ENCODE peak calls at places on chromosomes 11 and 22, in nine cellular contexts. One of them, this sample, is unnamed.
A peak's percentile ranks its signal among the peaks of the same experiment; 100 is the strongest.

GRCh38 chr22:41709341-41709740 is 10.0 kb downstream of the MEI1 start:
- DNase-seq in ovary: no peak
- DNase-seq in heart right ventricle: no peak
- DNase-seq in tibial nerve: no peak
- DNase-seq in HepG2: no peak
- DNase-seq in right lobe of liver: no peak
- DNase-seq in pancreas: no peak
- DNase-seq in breast epithelium: no peak
- DNase-seq in astrocyte: no peak
- DNase-seq in this sample: no peak

GRCh38 chr22:49505337-49506009 is 322.2 kb downstream of the BRD1 start:
- DNase-seq in heart right ventricle: no peak
- DNase-seq in breast epithelium: no peak
- DNase-seq in right lobe of liver: no peak
- DNase-seq in HepG2: no peak
- DNase-seq in ovary: no peak
- DNase-seq in astrocyte: no peak
- DNase-seq in pancreas: no peak
- DNase-seq in tibial nerve: no peak
- DNase-seq in this sample: no peak

GRCh38 chr22:45775569-45776312 is 104.1 kb downstream of the ATXN10 start:
- DNase-seq in breast epithelium: no peak
- DNase-seq in right lobe of liver: no peak
- DNase-seq in tibial nerve: no peak
- DNase-seq in astrocyte: no peak
- DNase-seq in pancreas: no peak
- DNase-seq in ovary: no peak
- DNase-seq in heart right ventricle: no peak
- DNase-seq in HepG2: no peak
- DNase-seq in this sample: no peak

GRCh38 chr11:37450613-37451012 is 852.6 kb upstream of the RAG2 start:
- DNase-seq in ovary: no peak
- DNase-seq in HepG2: no peak
- DNase-seq in heart right ventricle: no peak
- DNase-seq in right lobe of liver: no peak
- DNase-seq in tibial nerve: no peak
- DNase-seq in pancreas: no peak
- DNase-seq in astrocyte: peak; percentile 3
- DNase-seq in breast epithelium: no peak
- DNase-seq in this sample: no peak

GRCh38 chr22:26134654-26135330 is 34.5 kb upstream of the SEZ6L start:
- DNase-seq in HepG2: peak; percentile 3
- DNase-seq in tibial nerve: no peak
- DNase-seq in heart right ventricle: no peak
- DNase-seq in breast epithelium: no peak
- DNase-seq in astrocyte: no peak
- DNase-seq in ovary: no peak
- DNase-seq in pancreas: no peak
- DNase-seq in right lobe of liver: no peak
- DNase-seq in this sample: no peak

GRCh38 chr22:19058713-19059451 is 63.3 kb downstream of the DGCR2 start:
- DNase-seq in pancreas: peak; percentile 77
- DNase-seq in ovary: no peak
- DNase-seq in astrocyte: no peak
- DNase-seq in heart right ventricle: no peak
- DNase-seq in breast epithelium: no peak
- DNase-seq in HepG2: no peak
- DNase-seq in right lobe of liver: no peak
- DNase-seq in tibial nerve: no peak
- DNase-seq in this sample: no peak

GRCh38 chr22:31861226-31861840 is 83.0 kb upstream of the YWHAH start:
- DNase-seq in HepG2: no peak
- DNase-seq in breast epithelium: no peak
- DNase-seq in tibial nerve: no peak
- DNase-seq in pancreas: no peak
- DNase-seq in ovary: no peak
- DNase-seq in heart right ventricle: no peak
- DNase-seq in right lobe of liver: no peak
- DNase-seq in astrocyte: no peak
- DNase-seq in this sample: no peak

GRCh38 chr22:33082221-33082620 is 24.0 kb upstream of the SYN3 start:
- DNase-seq in tibial nerve: no peak
- DNase-seq in pancreas: no peak
- DNase-seq in heart right ventricle: no peak
- DNase-seq in breast epithelium: no peak
- DNase-seq in right lobe of liver: no peak
- DNase-seq in astrocyte: no peak
- DNase-seq in HepG2: no peak
- DNase-seq in ovary: no peak
- DNase-seq in this sample: no peak

GRCh38 chr11:66846671-66847091 is 3.4 kb downstream of the RCE1 start:
- DNase-seq in right lobe of liver: peak; percentile 50
- DNase-seq in heart right ventricle: no peak
- DNase-seq in HepG2: no peak
- DNase-seq in tibial nerve: no peak
- DNase-seq in pancreas: peak; percentile 65
- DNase-seq in astrocyte: no peak
- DNase-seq in ovary: peak; percentile 34
- DNase-seq in breast epithelium: no peak
- DNase-seq in this sample: no peak

GRCh38 chr11:66595245-66595904 is 2.4 kb downstream of the CCS start:
- DNase-seq in ovary: peak; percentile 75
- DNase-seq in HepG2: no peak
- DNase-seq in tibial nerve: no peak
- DNase-seq in breast epithelium: no peak
- DNase-seq in astrocyte: peak; percentile 38
- DNase-seq in heart right ventricle: peak; percentile 40
- DNase-seq in pancreas: peak; percentile 58
- DNase-seq in right lobe of liver: no peak
- DNase-seq in this sample: no peak

GRCh38 chr11:78825531-78825930 is 250.9 kb upstream of the NARS2 start:
- DNase-seq in ovary: no peak
- DNase-seq in astrocyte: peak; percentile 77
- DNase-seq in HepG2: no peak
- DNase-seq in heart right ventricle: no peak
- DNase-seq in pancreas: no peak
- DNase-seq in right lobe of liver: no peak
- DNase-seq in tibial nerve: no peak
- DNase-seq in breast epithelium: no peak
- DNase-seq in this sample: no peak

GRCh38 chr22:43535741-43536140 is 123.9 kb downstream of the MPPED1 start:
- DNase-seq in ovary: no peak
- DNase-seq in astrocyte: no peak
- DNase-seq in tibial nerve: no peak
- DNase-seq in heart right ventricle: no peak
- DNase-seq in HepG2: no peak
- DNase-seq in right lobe of liver: no peak
- DNase-seq in pancreas: no peak
- DNase-seq in breast epithelium: no peak
- DNase-seq in this sample: no peak

GRCh38 chr11:117459121-117459978 is 131.7 kb downstream of the CEP164 start:
- DNase-seq in breast epithelium: no peak
- DNase-seq in right lobe of liver: no peak
- DNase-seq in ovary: no peak
- DNase-seq in HepG2: no peak
- DNase-seq in astrocyte: no peak
- DNase-seq in tibial nerve: no peak
- DNase-seq in heart right ventricle: no peak
- DNase-seq in pancreas: no peak
- DNase-seq in this sample: no peak

GRCh38 chr11:92964471-92964870 is 5.0 kb upstream of the MTNR1B start:
- DNase-seq in breast epithelium: no peak
- DNase-seq in ovary: no peak
- DNase-seq in pancreas: no peak
- DNase-seq in astrocyte: peak; percentile 11
- DNase-seq in heart right ventricle: no peak
- DNase-seq in right lobe of liver: no peak
- DNase-seq in HepG2: no peak
- DNase-seq in tibial nerve: no peak
- DNase-seq in this sample: no peak

GRCh38 chr11:38460429-38460828 is 1862.4 kb upstream of the RAG2 start:
- DNase-seq in ovary: no peak
- DNase-seq in astrocyte: peak; percentile 75
- DNase-seq in breast epithelium: no peak
- DNase-seq in pancreas: no peak
- DNase-seq in HepG2: no peak
- DNase-seq in tibial nerve: no peak
- DNase-seq in right lobe of liver: no peak
- DNase-seq in heart right ventricle: no peak
- DNase-seq in this sample: no peak

GRCh38 chr11:88324562-88325345 is 12.8 kb downstream of the CTSC start:
- DNase-seq in breast epithelium: no peak
- DNase-seq in ovary: no peak
- DNase-seq in HepG2: no peak
- DNase-seq in right lobe of liver: no peak
- DNase-seq in tibial nerve: no peak
- DNase-seq in pancreas: no peak
- DNase-seq in heart right ventricle: no peak
- DNase-seq in astrocyte: no peak
- DNase-seq in this sample: no peak

GRCh38 chr22:44192098-44192810 is 11.5 kb downstream of the PARVG start:
- DNase-seq in breast epithelium: no peak
- DNase-seq in heart right ventricle: no peak
- DNase-seq in ovary: no peak
- DNase-seq in right lobe of liver: peak; percentile 45
- DNase-seq in HepG2: no peak
- DNase-seq in astrocyte: no peak
- DNase-seq in pancreas: no peak
- DNase-seq in tibial nerve: no peak
- DNase-seq in this sample: peak; percentile 18

GRCh38 chr11:103604310-103604709 is 432.1 kb upstream of the DDI1 start:
- DNase-seq in ovary: no peak
- DNase-seq in pancreas: no peak
- DNase-seq in breast epithelium: no peak
- DNase-seq in right lobe of liver: no peak
- DNase-seq in tibial nerve: no peak
- DNase-seq in heart right ventricle: no peak
- DNase-seq in astrocyte: no peak
- DNase-seq in HepG2: no peak
- DNase-seq in this sample: no peak

GRCh38 chr11:120293038-120293800 is 31.9 kb upstream of the TLCD5 start:
- DNase-seq in tibial nerve: no peak
- DNase-seq in heart right ventricle: no peak
- DNase-seq in right lobe of liver: no peak
- DNase-seq in HepG2: no peak
- DNase-seq in astrocyte: no peak
- DNase-seq in breast epithelium: no peak
- DNase-seq in ovary: no peak
- DNase-seq in pancreas: no peak
- DNase-seq in this sample: no peak

GRCh38 chr11:134126197-134126822 is 57.4 kb downstream of the JAM3 start:
- DNase-seq in pancreas: no peak
- DNase-seq in HepG2: no peak
- DNase-seq in right lobe of liver: no peak
- DNase-seq in tibial nerve: no peak
- DNase-seq in heart right ventricle: no peak
- DNase-seq in astrocyte: peak; percentile 89
- DNase-seq in ovary: no peak
- DNase-seq in breast epithelium: no peak
- DNase-seq in this sample: no peak
- H3K4me3 ChIP-seq in pancreas: no peak overlapping the region
- H3K4me3 ChIP-seq in HepG2: no peak overlapping the region
- H3K4me3 ChIP-seq in right lobe of liver: no peak overlapping the region
- H3K4me3 ChIP-seq in tibial nerve: no peak overlapping the region
- H3K4me3 ChIP-seq in heart right ventricle: no peak overlapping the region
- H3K4me3 ChIP-seq in astrocyte: no peak overlapping the region
- H3K4me3 ChIP-seq in ovary: no peak overlapping the region
- H3K4me3 ChIP-seq in breast epithelium: no peak overlapping the region
- H3K4me3 ChIP-seq in this sample: no peak overlapping the region

DNA sequence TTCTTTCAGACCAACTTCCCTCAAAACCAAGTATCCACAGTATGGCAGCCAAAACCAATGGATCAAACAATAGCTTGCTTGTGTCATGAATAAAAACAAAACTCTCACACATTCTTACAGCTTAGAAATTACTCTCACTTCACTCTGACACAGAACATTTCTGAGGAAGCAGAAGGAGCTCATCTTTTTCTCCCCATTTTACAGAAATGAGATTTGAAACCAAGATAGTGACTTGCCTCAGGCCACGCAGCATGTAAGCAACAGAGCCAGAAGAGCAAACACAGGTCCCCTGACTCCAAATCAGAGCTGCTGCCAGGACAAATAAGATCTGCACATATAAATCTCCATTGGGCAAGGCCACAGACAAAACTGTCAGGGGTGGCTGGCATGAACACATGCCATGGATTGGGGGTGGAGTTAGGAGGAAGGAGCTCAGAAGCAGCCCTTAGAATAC is 64.8 kb downstream of the RAB30 start:
- DNase-seq in right lobe of liver: peak; percentile 60
- DNase-seq in tibial nerve: no peak
- DNase-seq in astrocyte: no peak
- DNase-seq in heart right ventricle: no peak
- DNase-seq in breast epithelium: no peak
- DNase-seq in HepG2: no peak
- DNase-seq in pancreas: no peak
- DNase-seq in ovary: no peak
- DNase-seq in this sample: no peak
- H3K27ac ChIP-seq in right lobe of liver: no peak overlapping the region
- H3K27ac ChIP-seq in tibial nerve: no peak overlapping the region
- H3K27ac ChIP-seq in astrocyte: no peak overlapping the region
- H3K27ac ChIP-seq in heart right ventricle: peak overlapping the region; percentile 43
- H3K27ac ChIP-seq in breast epithelium: peak overlapping the region; percentile 41
- H3K27ac ChIP-seq in HepG2: peak overlapping the region; percentile 72
- H3K27ac ChIP-seq in pancreas: no peak overlapping the region
- H3K27ac ChIP-seq in ovary: no peak overlapping the region
- H3K27ac ChIP-seq in this sample: no peak overlapping the region

GRCh38 chr22:35546886-35547285 is 6.3 kb downstream of the RASD2 start:
- DNase-seq in breast epithelium: no peak
- DNase-seq in ovary: no peak
- DNase-seq in astrocyte: no peak
- DNase-seq in right lobe of liver: no peak
- DNase-seq in tibial nerve: no peak
- DNase-seq in HepG2: no peak
- DNase-seq in heart right ventricle: no peak
- DNase-seq in pancreas: no peak
- DNase-seq in this sample: no peak
- H3K4me3 ChIP-seq in breast epithelium: no peak overlapping the region
- H3K4me3 ChIP-seq in ovary: no peak overlapping the region
- H3K4me3 ChIP-seq in astrocyte: no peak overlapping the region
- H3K4me3 ChIP-seq in right lobe of liver: no peak overlapping the region
- H3K4me3 ChIP-seq in tibial nerve: no peak overlapping the region
- H3K4me3 ChIP-seq in HepG2: no peak overlapping the region
- H3K4me3 ChIP-seq in heart right ventricle: no peak overlapping the region
- H3K4me3 ChIP-seq in pancreas: no peak overlapping the region
- H3K4me3 ChIP-seq in this sample: no peak overlapping the region

DNA sequence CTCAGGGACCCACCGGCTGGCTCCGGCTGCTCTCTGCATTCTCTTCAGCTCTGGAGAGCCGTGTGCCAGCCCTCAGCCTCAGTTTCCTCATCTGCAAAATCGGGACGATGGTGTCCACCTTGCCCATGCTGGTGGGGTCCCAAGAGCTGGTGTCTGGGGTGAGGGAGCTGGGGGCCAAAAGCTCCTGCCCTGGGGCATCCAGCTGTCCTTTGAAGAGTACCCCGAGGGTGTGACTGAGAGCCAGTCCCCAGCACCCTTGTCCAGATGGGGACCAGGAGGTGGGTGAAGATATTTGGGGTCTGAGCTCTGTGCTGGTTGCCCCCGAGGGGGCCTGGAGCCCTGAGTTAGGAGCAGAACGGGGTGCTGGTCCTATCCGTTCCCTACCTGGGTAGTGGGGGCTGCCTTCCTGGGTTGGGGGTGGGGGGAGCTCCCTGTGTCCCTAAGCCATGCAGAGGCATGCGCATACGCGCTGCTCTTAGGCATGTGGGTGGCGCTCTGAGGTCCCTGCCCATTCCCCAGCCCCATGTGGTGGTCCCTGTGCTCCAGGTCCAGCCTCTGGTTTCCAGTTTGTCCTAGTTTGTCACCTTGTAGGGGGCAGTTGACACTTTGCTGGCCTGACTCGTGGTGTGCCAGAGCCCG is 4.9 kb downstream of the LRP5 start:
- DNase-seq in heart right ventricle: no peak
- DNase-seq in ovary: no peak
- DNase-seq in HepG2: no peak
- DNase-seq in astrocyte: no peak
- DNase-seq in pancreas: peak; percentile 40
- DNase-seq in right lobe of liver: no peak
- DNase-seq in tibial nerve: no peak
- DNase-seq in breast epithelium: no peak
- DNase-seq in this sample: no peak
- H3K27ac ChIP-seq in heart right ventricle: peak overlapping the region; percentile 91
- H3K27ac ChIP-seq in ovary: no peak overlapping the region
- H3K27ac ChIP-seq in HepG2: peak overlapping the region; percentile 72
- H3K27ac ChIP-seq in astrocyte: no peak overlapping the region
- H3K27ac ChIP-seq in pancreas: peak overlapping the region; percentile 8
- H3K27ac ChIP-seq in right lobe of liver: peak overlapping the region; percentile 93
- H3K27ac ChIP-seq in tibial nerve: no peak overlapping the region
- H3K27ac ChIP-seq in breast epithelium: peak overlapping the region; percentile 60
- H3K27ac ChIP-seq in this sample: no peak overlapping the region

This sample was measured in CD4-positive, alpha-beta memory T cell.